ENCODE peak calls at places on chromosome 13, in four cellular contexts. E, M, J and C are unnamed samples. For H3K9me3 and H3K4me1, the result is how much of the 10 kb centered on the place peaks cover.

GRCh38 chr13:80473695-80474094 is 132.8 kb upstream of the SPRY2 start:
- DNase-seq in J (peak), M (peak), E (no peak), C (no peak)

GRCh38 chr13:19150226-19150625 is 31.4 kb downstream of the TUBA3C start:
- DNase-seq in J (no peak), E (no peak), M (no peak), C (no peak)

GRCh38 chr13:33319859-33320258 is 34.3 kb upstream of the STARD13 start:
- DNase-seq in M (no peak), J (no peak), E (no peak), C (no peak)

GRCh38 chr13:92158335-92158734 is 759.9 kb downstream of the GPC5 start:
- DNase-seq in E (no peak), M (peak), J (peak), C (no peak)

GRCh38 chr13:76329004-76329403 is 557.2 kb downstream of the KCTD12 start:
- DNase-seq in J (no peak), E (no peak), M (no peak), C (no peak)

GRCh38 chr13:77521595-77522367 is 13.7 kb upstream of the SCEL start:
- DNase-seq in E (peak), M (peak), J (peak), C (no peak)

GRCh38 chr13:48000559-48001126 is 430 bp downstream of the SUCLA2 start:
- DNase-seq in M (no peak), J (peak), E (peak), C (no peak)

GRCh38 chr13:81304121-81304659 is 963.3 kb upstream of the SPRY2 start:
- DNase-seq in E (no peak), M (no peak), J (no peak), C (no peak)

GRCh38 chr13:50801087-50801931 is 42.2 kb downstream of the DLEU7 start:
- DNase-seq in M (peak), J (peak), E (peak), C (no peak)

GRCh38 chr13:22325761-22326160 is 654.9 kb downstream of the FGF9 start:
- DNase-seq in M (no peak), J (no peak), E (no peak), C (no peak)
- H3K9me3 ChIP-seq in M (under half), J (under half), E (under half), C (under half)

GRCh38 chr13:110559429-110559943 is 2.0 kb downstream of the RAB20 start:
- DNase-seq in M (no peak), J (peak), E (peak), C (peak)
- H3K4me1 ChIP-seq in M (under half), J (under half), E (half or more), C (under half)

GRCh38 chr13:24050292-24050711 is 110.2 kb upstream of the SPATA13 start:
- DNase-seq in J (peak), M (peak), E (peak), C (peak)
- H3K27ac ChIP-seq in J (peak), M (no peak), E (no peak), C (no peak)

GRCh38 chr13:23600534-23600933 is 30.3 kb downstream of the TNFRSF19 start:
- DNase-seq in E (no peak), J (no peak), M (no peak), C (no peak)
- H3K9me3 ChIP-seq in E (under half), J (under half), M (under half), C (under half)

DNA sequence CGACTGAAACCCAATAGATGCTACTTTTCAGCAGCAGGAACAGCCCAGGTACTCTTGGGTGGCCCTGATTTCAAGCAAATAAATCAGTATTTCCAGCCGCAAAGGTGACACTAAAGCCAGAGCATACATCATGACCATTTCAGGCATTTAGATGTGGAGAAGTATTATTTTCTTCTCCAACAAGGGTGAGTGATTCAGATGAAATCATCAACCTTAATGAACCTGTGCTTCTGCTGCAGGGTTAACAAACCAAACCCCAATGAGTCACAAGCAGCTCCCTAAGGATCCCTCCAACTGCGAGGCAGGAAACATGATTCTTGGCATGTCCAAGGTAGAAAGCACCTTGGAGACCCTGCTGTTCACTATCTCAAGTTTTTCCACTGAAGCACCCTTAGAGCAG is 32.7 kb downstream of the MBNL2 start:
- DNase-seq in J (peak), M (peak), E (no peak), C (no peak)
- H3K4me1 ChIP-seq in J (half or more), M (half or more), E (half or more), C (under half)

GRCh38 chr13:111629016-111629415 is 308.6 kb downstream of the TEX29 start:
- DNase-seq in M (no peak), J (no peak), E (no peak), C (no peak)
- H3K27ac ChIP-seq in M (no peak), J (no peak), E (no peak), C (no peak)